ENCODE peak calls at places on chromosomes 7 and 10, in four cellular contexts. One of them, this sample, is unnamed.

GRCh38 chr7:29588900-29589696 is 25.5 kb downstream of the PRR15 start:
- DNase-seq in naive thymus-derived CD4-positive, alpha-beta T cell: no peak
- DNase-seq in suprapubic skin: no peak
- DNase-seq in GM12878: peak; percentile 4
- DNase-seq in this sample: no peak

GRCh38 chr7:100432053-100432452 is 2.4 kb downstream of the MEPCE start:
- DNase-seq in naive thymus-derived CD4-positive, alpha-beta T cell: no peak
- DNase-seq in suprapubic skin: no peak
- DNase-seq in GM12878: no peak
- DNase-seq in this sample: no peak

GRCh38 chr10:23200997-23201652 is 9.0 kb downstream of the PTF1A start:
- DNase-seq in naive thymus-derived CD4-positive, alpha-beta T cell: no peak
- DNase-seq in suprapubic skin: no peak
- DNase-seq in GM12878: no peak
- DNase-seq in this sample: no peak

GRCh38 chr10:844552-844951 is 87.0 kb downstream of the LARP4B start:
- DNase-seq in naive thymus-derived CD4-positive, alpha-beta T cell: no peak
- DNase-seq in suprapubic skin: no peak
- DNase-seq in GM12878: no peak
- DNase-seq in this sample: no peak

GRCh38 chr10:8240861-8241260 is 186.4 kb downstream of the GATA3 start:
- DNase-seq in naive thymus-derived CD4-positive, alpha-beta T cell: no peak
- DNase-seq in suprapubic skin: no peak
- DNase-seq in GM12878: no peak
- DNase-seq in this sample: no peak

GRCh38 chr10:121041906-121042305 is 190.7 kb downstream of the WDR11 start:
- DNase-seq in naive thymus-derived CD4-positive, alpha-beta T cell: no peak
- DNase-seq in suprapubic skin: no peak
- DNase-seq in GM12878: no peak
- DNase-seq in this sample: no peak

GRCh38 chr7:11830582-11831382 is 1.2 kb downstream of the THSD7A start:
- DNase-seq in naive thymus-derived CD4-positive, alpha-beta T cell: no peak
- DNase-seq in suprapubic skin: no peak
- DNase-seq in GM12878: no peak
- DNase-seq in this sample: no peak

GRCh38 chr10:110324805-110325280 is 20.1 kb upstream of the SMNDC1 start:
- DNase-seq in naive thymus-derived CD4-positive, alpha-beta T cell: no peak
- DNase-seq in suprapubic skin: no peak
- DNase-seq in GM12878: peak; percentile 65
- DNase-seq in this sample: no peak

GRCh38 chr10:26839966-26840627 is 20.7 kb downstream of the ABI1 start:
- DNase-seq in naive thymus-derived CD4-positive, alpha-beta T cell: no peak
- DNase-seq in suprapubic skin: no peak
- DNase-seq in GM12878: no peak
- DNase-seq in this sample: no peak

GRCh38 chr7:25801214-25801613 is 350.8 kb upstream of the NFE2L3 start:
- DNase-seq in naive thymus-derived CD4-positive, alpha-beta T cell: no peak
- DNase-seq in suprapubic skin: no peak
- DNase-seq in GM12878: no peak
- DNase-seq in this sample: no peak

GRCh38 chr10:12181065-12181775 is 14.5 kb downstream of the NUDT5 start:
- DNase-seq in naive thymus-derived CD4-positive, alpha-beta T cell: peak; percentile 34
- DNase-seq in suprapubic skin: no peak
- DNase-seq in GM12878: peak; percentile 31
- DNase-seq in this sample: peak; percentile 51

GRCh38 chr7:101094791-101095375 is 9.6 kb downstream of the TRIM56 start:
- DNase-seq in naive thymus-derived CD4-positive, alpha-beta T cell: no peak
- DNase-seq in suprapubic skin: no peak
- DNase-seq in GM12878: no peak
- DNase-seq in this sample: no peak

GRCh38 chr7:55546826-55547225 is 25.5 kb downstream of the VOPP1 start:
- DNase-seq in naive thymus-derived CD4-positive, alpha-beta T cell: no peak
- DNase-seq in suprapubic skin: peak; percentile 81
- DNase-seq in GM12878: no peak
- DNase-seq in this sample: peak; percentile 91

GRCh38 chr7:124072603-124073324 is 39.9 kb upstream of the TMEM229A start:
- DNase-seq in naive thymus-derived CD4-positive, alpha-beta T cell: no peak
- DNase-seq in suprapubic skin: no peak
- DNase-seq in GM12878: no peak
- DNase-seq in this sample: no peak

GRCh38 chr7:5424689-5425506 is 1.3 kb upstream of the TNRC18 start:
- DNase-seq in naive thymus-derived CD4-positive, alpha-beta T cell: no peak
- DNase-seq in suprapubic skin: no peak
- DNase-seq in GM12878: no peak
- DNase-seq in this sample: peak; percentile 85

GRCh38 chr7:12146813-12147212 is 64.3 kb upstream of the TMEM106B start:
- DNase-seq in naive thymus-derived CD4-positive, alpha-beta T cell: no peak
- DNase-seq in suprapubic skin: no peak
- DNase-seq in GM12878: no peak
- DNase-seq in this sample: no peak

GRCh38 chr10:24944512-24945255 is 7.7 kb downstream of the PRTFDC1 start:
- DNase-seq in naive thymus-derived CD4-positive, alpha-beta T cell: no peak
- DNase-seq in suprapubic skin: no peak
- DNase-seq in GM12878: no peak
- DNase-seq in this sample: no peak

GRCh38 chr7:134712196-134712595 is 65.5 kb downstream of the BPGM start:
- DNase-seq in naive thymus-derived CD4-positive, alpha-beta T cell: no peak
- DNase-seq in suprapubic skin: no peak
- DNase-seq in GM12878: no peak
- DNase-seq in this sample: no peak

GRCh38 chr7:114874170-114874569 is 47.7 kb upstream of the MDFIC start:
- DNase-seq in naive thymus-derived CD4-positive, alpha-beta T cell: no peak
- DNase-seq in suprapubic skin: no peak
- DNase-seq in GM12878: no peak
- DNase-seq in this sample: no peak

GRCh38 chr10:49182776-49183175 is 5.4 kb downstream of the TMEM273 start:
- DNase-seq in naive thymus-derived CD4-positive, alpha-beta T cell: no peak
- DNase-seq in suprapubic skin: no peak
- DNase-seq in GM12878: no peak
- DNase-seq in this sample: no peak

GRCh38 chr7:17706734-17707133 is 233.6 kb downstream of the SNX13 start:
- DNase-seq in naive thymus-derived CD4-positive, alpha-beta T cell: no peak
- DNase-seq in suprapubic skin: no peak
- DNase-seq in GM12878: peak; percentile 12
- DNase-seq in this sample: no peak

GRCh38 chr10:48205918-48206317 is 68.6 kb downstream of the FRMPD2 start:
- DNase-seq in naive thymus-derived CD4-positive, alpha-beta T cell: no peak
- DNase-seq in suprapubic skin: no peak
- DNase-seq in GM12878: peak; percentile 13
- DNase-seq in this sample: no peak

GRCh38 chr7:665251-665650 is 61.2 kb upstream of the DNAAF5 start:
- DNase-seq in naive thymus-derived CD4-positive, alpha-beta T cell: no peak
- DNase-seq in suprapubic skin: peak; percentile 49
- DNase-seq in GM12878: no peak
- DNase-seq in this sample: no peak

GRCh38 chr10:67606572-67606971 is 89.4 kb downstream of the CTNNA3 start:
- DNase-seq in naive thymus-derived CD4-positive, alpha-beta T cell: no peak
- DNase-seq in suprapubic skin: no peak
- DNase-seq in GM12878: no peak
- DNase-seq in this sample: no peak

GRCh38 chr7:130394421-130395188 is 14.3 kb downstream of the CPA1 start:
- DNase-seq in naive thymus-derived CD4-positive, alpha-beta T cell: peak; percentile 47
- DNase-seq in suprapubic skin: no peak
- DNase-seq in GM12878: no peak
- DNase-seq in this sample: no peak

GRCh38 chr7:100861616-100861985 is 5.6 kb upstream of the TRIP6 start:
- DNase-seq in naive thymus-derived CD4-positive, alpha-beta T cell: no peak
- DNase-seq in suprapubic skin: no peak
- DNase-seq in GM12878: no peak
- DNase-seq in this sample: no peak

GRCh38 chr10:121418126-121418777 is 180.0 kb downstream of the FGFR2 start:
- DNase-seq in naive thymus-derived CD4-positive, alpha-beta T cell: no peak
- DNase-seq in suprapubic skin: no peak
- DNase-seq in GM12878: no peak
- DNase-seq in this sample: no peak

GRCh38 chr10:122056431-122057094 is 67.6 kb downstream of the TACC2 start:
- DNase-seq in naive thymus-derived CD4-positive, alpha-beta T cell: no peak
- DNase-seq in suprapubic skin: no peak
- DNase-seq in GM12878: no peak
- DNase-seq in this sample: no peak

GRCh38 chr7:147586110-147586509 is 1004.5 kb upstream of the C7orf33 start:
- DNase-seq in naive thymus-derived CD4-positive, alpha-beta T cell: no peak
- DNase-seq in suprapubic skin: no peak
- DNase-seq in GM12878: no peak
- DNase-seq in this sample: no peak

GRCh38 chr7:158473238-158473637 is 114.4 kb downstream of the PTPRN2 start:
- DNase-seq in naive thymus-derived CD4-positive, alpha-beta T cell: no peak
- DNase-seq in suprapubic skin: no peak
- DNase-seq in GM12878: no peak
- DNase-seq in this sample: no peak

GRCh38 chr7:28350610-28351009 is 61.7 kb upstream of the CREB5 start:
- DNase-seq in naive thymus-derived CD4-positive, alpha-beta T cell: no peak
- DNase-seq in suprapubic skin: no peak
- DNase-seq in GM12878: no peak
- DNase-seq in this sample: no peak

GRCh38 chr7:28348631-28349030 is 63.7 kb upstream of the CREB5 start:
- DNase-seq in naive thymus-derived CD4-positive, alpha-beta T cell: no peak
- DNase-seq in suprapubic skin: no peak
- DNase-seq in GM12878: no peak
- DNase-seq in this sample: no peak

GRCh38 chr7:28354601-28355062 is 57.7 kb upstream of the CREB5 start:
- DNase-seq in naive thymus-derived CD4-positive, alpha-beta T cell: no peak
- DNase-seq in suprapubic skin: no peak
- DNase-seq in GM12878: no peak
- DNase-seq in this sample: no peak

GRCh38 chr7:28349637-28350036 is 62.7 kb upstream of the CREB5 start:
- DNase-seq in naive thymus-derived CD4-positive, alpha-beta T cell: no peak
- DNase-seq in suprapubic skin: no peak
- DNase-seq in GM12878: no peak
- DNase-seq in this sample: no peak

GRCh38 chr7:28351450-28351849 is 60.9 kb upstream of the CREB5 start:
- DNase-seq in naive thymus-derived CD4-positive, alpha-beta T cell: no peak
- DNase-seq in suprapubic skin: no peak
- DNase-seq in GM12878: no peak
- DNase-seq in this sample: no peak
- H3K4me1 ChIP-seq in naive thymus-derived CD4-positive, alpha-beta T cell: no peaks in the 10 kb centered on the region
- H3K4me1 ChIP-seq in suprapubic skin: peaks cover 18% of the 10 kb centered on the region
- H3K4me1 ChIP-seq in GM12878: no peaks in the 10 kb centered on the region
- H3K4me1 ChIP-seq in this sample: no peaks in the 10 kb centered on the region

GRCh38 chr7:33905389-33906032 is at the start of gene BMPER:
- DNase-seq in naive thymus-derived CD4-positive, alpha-beta T cell: no peak
- DNase-seq in suprapubic skin: no peak
- DNase-seq in GM12878: no peak
- DNase-seq in this sample: peak; percentile 80
- H3K27ac ChIP-seq in naive thymus-derived CD4-positive, alpha-beta T cell: no peak within 1 kb of the TSS
- H3K27ac ChIP-seq in suprapubic skin: no peak within 1 kb of the TSS
- H3K27ac ChIP-seq in GM12878: no peak within 1 kb of the TSS
- H3K27ac ChIP-seq in this sample: no peak within 1 kb of the TSS

GRCh38 chr10:87557409-87557808 is 52.7 kb downstream of the MINPP1 start:
- DNase-seq in naive thymus-derived CD4-positive, alpha-beta T cell: no peak
- DNase-seq in suprapubic skin: no peak
- DNase-seq in GM12878: no peak
- DNase-seq in this sample: no peak
- H3K4me3 ChIP-seq in naive thymus-derived CD4-positive, alpha-beta T cell: no peak overlapping the region
- H3K4me3 ChIP-seq in suprapubic skin: no peak overlapping the region
- H3K4me3 ChIP-seq in GM12878: no peak overlapping the region
- H3K4me3 ChIP-seq in this sample: no peak overlapping the region

DNA sequence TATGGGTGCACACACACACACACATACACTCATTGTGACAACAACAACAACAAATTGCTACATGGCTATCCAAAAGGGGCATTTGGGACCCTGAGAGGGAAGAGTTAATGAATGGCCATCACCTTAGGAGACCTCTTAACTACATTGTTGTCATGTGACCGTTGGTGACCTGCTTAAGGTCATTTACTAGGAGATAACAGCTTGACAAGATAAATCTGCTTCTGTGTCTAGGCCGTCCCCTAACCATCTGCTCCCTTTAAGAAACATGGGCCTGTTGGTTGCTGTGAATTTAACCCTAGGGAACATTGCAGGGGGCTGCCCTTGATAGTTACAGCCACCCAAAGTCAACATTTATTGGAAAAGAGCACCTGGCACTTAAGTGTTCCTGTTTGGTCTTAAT is 29.7 kb downstream of the C1QL3 start:
- DNase-seq in naive thymus-derived CD4-positive, alpha-beta T cell: no peak
- DNase-seq in suprapubic skin: no peak
- DNase-seq in GM12878: no peak
- DNase-seq in this sample: no peak
- H3K4me1 ChIP-seq in naive thymus-derived CD4-positive, alpha-beta T cell: no peaks in the 10 kb centered on the region
- H3K4me1 ChIP-seq in suprapubic skin: no peaks in the 10 kb centered on the region
- H3K4me1 ChIP-seq in GM12878: no peaks in the 10 kb centered on the region
- H3K4me1 ChIP-seq in this sample: no peaks in the 10 kb centered on the region

DNA sequence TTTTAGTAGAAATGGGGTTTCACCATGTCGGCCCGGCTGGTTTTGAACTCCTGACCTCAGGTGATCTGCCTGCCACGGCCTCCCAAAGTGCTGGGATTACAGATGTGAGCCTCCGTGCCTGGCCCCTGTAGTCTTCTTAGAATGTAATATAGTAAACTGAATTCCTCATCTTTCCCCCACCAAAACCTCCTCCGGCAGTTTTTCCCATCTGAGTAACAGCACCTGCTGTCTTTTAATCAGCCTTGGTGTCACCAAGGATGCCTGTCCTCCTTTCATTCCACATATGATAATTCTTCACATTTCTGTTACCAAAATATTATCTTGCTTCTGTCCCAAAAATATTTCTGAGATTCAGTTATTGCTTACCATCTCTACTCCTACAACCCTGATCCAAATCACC is 80.2 kb downstream of the ZEB1 start:
- DNase-seq in naive thymus-derived CD4-positive, alpha-beta T cell: no peak
- DNase-seq in suprapubic skin: no peak
- DNase-seq in GM12878: no peak
- DNase-seq in this sample: no peak
- H3K27ac ChIP-seq in naive thymus-derived CD4-positive, alpha-beta T cell: no peak overlapping the region
- H3K27ac ChIP-seq in suprapubic skin: no peak overlapping the region
- H3K27ac ChIP-seq in GM12878: no peak overlapping the region
- H3K27ac ChIP-seq in this sample: no peak overlapping the region